ENCODE peak calls at places on chromosome 3, in seven cellular contexts. M is naive thymus-derived CD8-positive, alpha-beta T cell; L is CD4-positive, alpha-beta memory T cell; F is HS-27A; A is midbrain; C is bronchial epithelial cell; U is CD8-positive, alpha-beta T cell. H is an unnamed sample.

GRCh38 chr3:9399746-9400145 is 2.3 kb downstream of the SETD5 start:
- DNase-seq in F (peak), C (peak), A (peak), M (no peak), L (no peak), U (no peak), H (no peak)

GRCh38 chr3:101963902-101964362 is 114.6 kb downstream of the NFKBIZ start:
- DNase-seq in U (no peak), M (no peak), L (no peak), A (no peak), F (no peak), C (peak), H (no peak)

GRCh38 chr3:40187945-40188344 is 121.6 kb upstream of the EIF1B start:
- DNase-seq in F (no peak), A (no peak), M (no peak), C (no peak), U (no peak), L (no peak), H (no peak)

GRCh38 chr3:157429703-157430102 is 6.9 kb upstream of the PTX3 start:
- DNase-seq in F (no peak), L (no peak), A (no peak), M (no peak), U (no peak), C (no peak), H (no peak)

GRCh38 chr3:80232760-80233159 is 465.0 kb upstream of the ROBO1 start:
- DNase-seq in M (no peak), C (peak), F (peak), U (no peak), A (no peak), L (no peak), H (no peak)

GRCh38 chr3:70981252-70981933 is 602.1 kb downstream of the FOXP1 start:
- DNase-seq in C (no peak), U (no peak), F (no peak), A (no peak), L (no peak), M (no peak), H (no peak)

GRCh38 chr3:74862501-74862900 is 248.0 kb upstream of the CNTN3 start:
- DNase-seq in U (no peak), M (no peak), F (no peak), C (no peak), A (no peak), L (no peak), H (no peak)

GRCh38 chr3:4741404-4742307 is 237.6 kb upstream of the BHLHE40 start:
- DNase-seq in C (peak), A (no peak), F (no peak), U (no peak), L (no peak), M (no peak), H (no peak)

GRCh38 chr3:139394116-139394515 is 4.7 kb upstream of the COPB2 start:
- DNase-seq in C (no peak), F (no peak), L (no peak), A (no peak), U (no peak), M (no peak), H (no peak)

GRCh38 chr3:66386925-66387650 is 113.7 kb downstream of the LRIG1 start:
- DNase-seq in A (no peak), F (no peak), C (no peak), L (no peak), M (no peak), U (no peak), H (no peak)

GRCh38 chr3:146524961-146525360 is 19.4 kb downstream of the PLSCR1 start:
- DNase-seq in C (no peak), M (no peak), A (no peak), F (no peak), U (no peak), L (no peak), H (no peak)

GRCh38 chr3:105662326-105662725 is 206.5 kb downstream of the CBLB start:
- DNase-seq in U (no peak), L (no peak), F (no peak), C (no peak), A (no peak), M (no peak), H (no peak)

GRCh38 chr3:118525096-118525495 is 509.6 kb downstream of the IGSF11 start:
- DNase-seq in L (no peak), M (no peak), F (no peak), A (no peak), U (no peak), C (no peak), H (no peak)

GRCh38 chr3:183490653-183491052 is 62.2 kb upstream of the MCF2L2 start:
- DNase-seq in A (no peak), U (peak), F (no peak), C (peak), L (no peak), M (no peak), H (peak)

GRCh38 chr3:163438760-163439159 is 1639.5 kb downstream of the SI start:
- DNase-seq in F (no peak), C (no peak), L (no peak), U (no peak), A (no peak), M (no peak), H (no peak)

GRCh38 chr3:133294253-133294652 is 105.6 kb upstream of the BFSP2 start:
- DNase-seq in A (no peak), F (no peak), M (no peak), C (peak), L (no peak), U (no peak), H (no peak)

GRCh38 chr3:26280517-26280916 is 342.1 kb upstream of the LRRC3B start:
- DNase-seq in C (peak), A (no peak), M (no peak), F (no peak), L (no peak), U (no peak), H (no peak)

GRCh38 chr3:68057637-68058320 is 403.4 kb upstream of the SUCLG2 start:
- DNase-seq in L (peak), U (peak), C (no peak), M (peak), F (no peak), A (no peak), H (peak)

GRCh38 chr3:42853739-42854302 is 21.9 kb downstream of the CYP8B1 start:
- DNase-seq in C (no peak), F (no peak), L (no peak), U (no peak), A (no peak), M (no peak), H (no peak)

GRCh38 chr3:105367063-105367405 is 325 bp downstream of the ALCAM start:
- DNase-seq in M (peak), C (no peak), U (peak), F (no peak), L (peak), A (no peak), H (peak)

GRCh38 chr3:194276768-194277546 is 74.2 kb downstream of the CPN2 start:
- DNase-seq in M (no peak), C (peak), F (no peak), A (no peak), L (no peak), U (no peak), H (no peak)

GRCh38 chr3:88219138-88219792 is 69.5 kb downstream of the C3orf38 start:
- DNase-seq in U (no peak), A (peak), C (peak), M (no peak), L (peak), F (peak), H (peak)

GRCh38 chr3:85785766-85786165 is 827.0 kb downstream of the CADM2 start:
- DNase-seq in U (no peak), M (no peak), F (no peak), L (no peak), A (no peak), C (peak), H (no peak)

GRCh38 chr3:69276884-69277283 is 109.0 kb downstream of the FRMD4B start:
- DNase-seq in U (no peak), A (no peak), L (no peak), M (no peak), C (peak), F (no peak), H (no peak)

GRCh38 chr3:12716605-12717121 is 42.4 kb downstream of the TMEM40 start:
- DNase-seq in C (no peak), U (no peak), A (no peak), L (no peak), F (no peak), M (no peak), H (no peak)

GRCh38 chr3:142273501-142273900 is 48.1 kb upstream of the GK5 start:
- DNase-seq in M (no peak), C (no peak), F (no peak), L (no peak), U (no peak), A (peak), H (no peak)

H was measured in naive thymus-derived CD4-positive, alpha-beta T cell.